ENCODE peak calls at places on chromosomes 12 and 14, in ten cellular contexts. E is tibial artery; B is CD4-positive, alpha-beta memory T cell; O is psoas muscle; M is neuronal stem cell; S is mammary epithelial cell; R is fibroblast of lung; J is body of pancreas; K is Karpas-422; V is upper lobe of right lung. D is an unnamed sample.

GRCh38 chr12:57240069-57240921 is 10.7 kb downstream of the STAC3 start:
- DNase-seq in E (peak; percentile 75), B (peak; percentile 86), O (peak; percentile 64), M (no peak), S (peak; percentile 53), R (peak; percentile 40), J (peak; percentile 54), K (peak; percentile 91), V (peak; percentile 76), D (no peak)

GRCh38 chr14:96662116-96662901 is 134.9 kb upstream of the VRK1 start:
- DNase-seq in E (no peak), B (no peak), O (no peak), M (no peak), S (no peak), R (peak; percentile 8), J (peak; percentile 10), K (no peak), V (no peak), D (peak; percentile 7)

GRCh38 chr14:104189629-104190335 is 51.4 kb downstream of the KIF26A start:
- DNase-seq in E (no peak), B (no peak), O (no peak), M (no peak), S (no peak), R (no peak), J (no peak), K (no peak), V (no peak), D (no peak)

GRCh38 chr12:3313066-3313465 is 177.9 kb upstream of the PRMT8 start:
- DNase-seq in E (no peak), B (no peak), O (peak; percentile 34), M (no peak), S (peak; percentile 57), R (peak; percentile 86), J (no peak), K (no peak), V (no peak), D (peak; percentile 82)

GRCh38 chr14:101039755-101040138 is 136.2 kb upstream of the RTL1 start:
- DNase-seq in E (no peak), B (no peak), O (peak; percentile 0), M (no peak), S (no peak), R (no peak), J (no peak), K (no peak), V (no peak), D (no peak)

GRCh38 chr12:71250186-71250585 is 92.4 kb upstream of the TSPAN8 start:
- DNase-seq in E (no peak), B (no peak), O (no peak), M (no peak), S (peak; percentile 39), R (no peak), J (no peak), K (no peak), V (no peak), D (no peak)

GRCh38 chr12:52692253-52692652 is 11.1 kb downstream of the KRT77 start:
- DNase-seq in E (no peak), B (no peak), O (no peak), M (no peak), S (no peak), R (no peak), J (no peak), K (peak; percentile 51), V (no peak), D (no peak)

GRCh38 chr12:102249073-102249854 is 51.6 kb upstream of the PMCH start:
- DNase-seq in E (no peak), B (no peak), O (no peak), M (no peak), S (peak; percentile 19), R (peak; percentile 30), J (no peak), K (no peak), V (no peak), D (peak; percentile 8)

DNA sequence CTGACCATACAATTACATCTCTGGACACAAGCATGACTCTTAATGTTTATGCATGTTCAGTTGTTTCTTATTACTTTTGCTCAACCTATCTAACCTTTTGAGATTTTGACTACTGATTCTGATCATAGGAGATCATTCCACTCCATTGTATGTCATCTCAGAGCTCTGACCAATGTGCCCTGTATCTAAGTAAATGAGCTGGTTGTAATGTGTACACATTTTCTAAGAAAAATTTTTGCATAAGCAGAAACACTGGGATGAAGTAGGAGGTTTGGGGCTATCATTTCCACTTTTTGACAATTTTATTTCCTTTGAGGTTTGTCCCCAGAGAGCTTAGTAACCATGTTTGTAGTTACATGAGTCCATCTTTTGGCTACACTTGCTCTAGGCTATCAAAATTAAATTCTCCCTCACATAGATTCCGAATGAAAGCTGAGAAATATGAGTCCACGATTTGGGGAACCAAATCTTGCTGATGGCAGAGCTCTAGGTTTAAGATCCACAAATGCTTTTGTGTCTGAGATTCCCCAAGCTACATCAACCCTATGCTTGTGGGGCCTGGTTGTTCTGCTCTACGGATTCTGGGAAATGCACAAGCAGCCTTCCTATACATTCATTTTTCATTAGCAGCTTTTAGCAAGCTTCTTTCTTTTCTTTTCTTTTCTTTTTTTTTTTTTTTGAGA is 21.3 kb upstream of the CLEC4D start:
- DNase-seq in E (no peak), B (no peak), O (no peak), M (no peak), S (no peak), R (no peak), J (no peak), K (no peak), V (no peak), D (no peak)
- H3K27ac ChIP-seq in E (no peak overlapping the region), B (no peak overlapping the region), O (no peak overlapping the region), M (no peak overlapping the region), S (no peak overlapping the region), R (no peak overlapping the region), J (no peak overlapping the region), K (no peak overlapping the region), V (no peak overlapping the region), D (no peak overlapping the region)

GRCh38 chr14:69695664-69696527 is 71.0 kb upstream of the SRSF5 start:
- DNase-seq in E (no peak), B (no peak), O (no peak), M (no peak), S (peak; percentile 52), R (peak; percentile 65), J (peak; percentile 63), K (peak; percentile 81), V (no peak), D (peak; percentile 50)

GRCh38 chr14:69693823-69694729 is 72.9 kb upstream of the SRSF5 start:
- DNase-seq in E (no peak), B (no peak), O (no peak), M (no peak), S (peak; percentile 80), R (no peak), J (peak; percentile 87), K (peak; percentile 60), V (no peak), D (no peak)

GRCh38 chr14:69696633-69697557 is 70.0 kb upstream of the SRSF5 start:
- DNase-seq in E (no peak), B (no peak), O (no peak), M (no peak), S (no peak), R (peak; percentile 47), J (no peak), K (peak; percentile 61), V (no peak), D (peak; percentile 32)

GRCh38 chr14:69693145-69693544 is 73.8 kb upstream of the SRSF5 start:
- DNase-seq in E (no peak), B (no peak), O (no peak), M (no peak), S (no peak), R (no peak), J (peak; percentile 55), K (peak; percentile 94), V (no peak), D (no peak)

DNA sequence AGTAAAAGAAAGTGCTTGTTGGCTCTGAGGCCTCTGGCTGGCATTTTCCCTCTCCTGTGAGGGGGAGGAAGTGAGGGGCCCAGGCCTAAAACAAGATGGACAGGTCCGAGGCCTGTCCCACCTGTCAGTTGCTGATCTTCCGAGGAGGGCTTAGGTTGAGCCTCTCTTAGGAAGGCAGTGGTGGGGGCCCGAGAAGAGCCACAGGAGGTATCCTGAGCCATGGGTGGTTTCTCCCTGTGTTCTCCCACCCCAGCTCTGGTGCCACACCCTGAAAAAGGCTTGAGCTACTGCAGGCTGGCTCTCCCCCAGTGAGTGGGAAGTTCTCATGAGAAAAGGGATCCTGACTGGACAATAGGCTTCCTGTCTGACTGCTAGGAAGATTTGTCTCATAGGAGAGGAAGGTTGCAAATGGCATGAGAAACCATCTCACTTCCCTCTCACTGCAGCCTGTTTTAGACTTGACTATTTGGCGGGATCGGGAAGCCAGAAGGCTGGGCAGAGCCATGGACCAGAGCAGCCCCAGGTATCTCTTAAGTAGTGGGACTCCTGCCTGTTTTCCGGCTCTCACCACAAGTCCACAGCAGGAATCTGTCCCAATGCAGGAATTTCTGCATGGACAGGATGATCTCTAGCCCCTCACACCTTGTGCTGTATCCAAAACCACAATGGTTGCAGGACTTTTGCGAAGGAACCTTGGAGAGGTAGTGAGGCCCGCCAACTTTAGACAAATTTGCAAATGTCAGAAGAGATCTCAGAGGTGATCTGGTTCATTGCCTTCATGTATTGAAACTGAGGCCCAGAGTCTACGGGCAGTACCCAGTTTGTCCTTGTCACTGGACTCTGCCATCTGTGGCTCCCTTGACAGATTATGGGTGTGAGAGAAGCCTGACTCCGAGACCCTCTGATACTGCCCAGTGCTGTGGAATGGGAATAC is 71.9 kb upstream of the SRSF5 start:
- DNase-seq in E (no peak), B (no peak), O (no peak), M (no peak), S (peak; percentile 79), R (peak; percentile 60), J (no peak), K (peak; percentile 77), V (no peak), D (peak; percentile 47)
- H3K4me3 ChIP-seq in E (no peak overlapping the region), B (no peak overlapping the region), O (no peak overlapping the region), M (no peak overlapping the region), S (no peak overlapping the region), R (no peak overlapping the region), J (no peak overlapping the region), K (peak overlapping the region; percentile 51), V (no peak overlapping the region), D (no peak overlapping the region)

DNA sequence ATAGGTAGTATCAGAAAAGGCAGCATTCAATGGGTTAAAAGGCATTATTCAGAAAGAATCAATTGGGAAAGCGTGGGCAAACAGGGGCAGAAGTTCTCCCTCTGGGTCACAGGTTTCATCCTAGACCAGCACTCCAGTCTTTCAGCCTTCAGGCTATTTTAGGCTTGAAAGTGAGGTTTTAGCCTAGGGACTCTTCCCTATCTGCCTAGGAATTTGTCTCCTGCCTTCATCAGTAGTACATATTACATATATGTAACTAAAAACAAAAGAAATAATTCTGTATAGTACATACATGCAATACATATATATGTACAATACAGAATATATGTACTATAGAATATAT is 34.6 kb upstream of the PCNX1 start:
- DNase-seq in E (no peak), B (no peak), O (no peak), M (no peak), S (no peak), R (no peak), J (no peak), K (no peak), V (no peak), D (no peak)
- H3K9me3 ChIP-seq in E (peaks cover 14% of the 10 kb centered on the region), B (no peaks in the 10 kb centered on the region), O (no peaks in the 10 kb centered on the region), M (peaks cover 17% of the 10 kb centered on the region), S (peaks cover 9% of the 10 kb centered on the region), R (no peaks in the 10 kb centered on the region), J (no peaks in the 10 kb centered on the region), K (peaks cover 4% of the 10 kb centered on the region), V (no peaks in the 10 kb centered on the region), D (no peaks in the 10 kb centered on the region)

GRCh38 chr12:90839340-90839739 is 115.6 kb downstream of the CCER1 start:
- DNase-seq in E (no peak), B (no peak), O (no peak), M (no peak), S (no peak), R (peak; percentile 1), J (no peak), K (no peak), V (no peak), D (no peak)

GRCh38 chr12:90842477-90842876 is 112.5 kb downstream of the CCER1 start:
- DNase-seq in E (no peak), B (no peak), O (no peak), M (no peak), S (peak; percentile 30), R (no peak), J (no peak), K (no peak), V (no peak), D (no peak)

GRCh38 chr12:90836689-90837088 is 118.3 kb downstream of the CCER1 start:
- DNase-seq in E (no peak), B (no peak), O (no peak), M (no peak), S (no peak), R (no peak), J (peak; percentile 33), K (no peak), V (no peak), D (no peak)

DNA sequence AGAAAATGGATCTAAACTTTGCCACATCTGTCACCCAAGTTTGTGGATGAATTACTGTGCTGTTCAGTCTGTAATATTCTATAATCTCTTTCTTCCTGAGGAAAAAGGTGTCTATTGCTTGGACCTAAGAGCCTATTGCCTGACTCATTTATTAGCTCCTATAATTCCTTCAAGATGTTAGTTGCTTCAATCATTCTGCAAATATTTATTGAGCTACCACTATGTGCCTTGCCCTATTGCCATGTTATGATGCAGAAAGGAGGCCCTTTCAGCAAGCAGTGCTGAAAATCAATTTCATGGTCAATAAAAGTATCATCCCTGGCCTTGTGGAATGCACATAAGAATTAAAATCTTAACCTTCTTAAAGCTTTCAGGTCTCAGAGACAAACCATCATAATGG is 113.6 kb downstream of the CCER1 start:
- DNase-seq in E (no peak), B (no peak), O (no peak), M (no peak), S (no peak), R (no peak), J (no peak), K (no peak), V (no peak), D (no peak)
- H3K27ac ChIP-seq in E (no peak overlapping the region), B (no peak overlapping the region), O (no peak overlapping the region), M (no peak overlapping the region), S (no peak overlapping the region), R (no peak overlapping the region), J (no peak overlapping the region), K (no peak overlapping the region), V (no peak overlapping the region), D (no peak overlapping the region)

D was measured in astrocyte.